ENCODE peak calls at places on chromosomes 3 and 15, in four cellular contexts. C, N, Q and E are unnamed samples.

GRCh38 chr3:8470801-8471200 is 30.8 kb upstream of the LMCD1 start:
- DNase-seq in C (no peak), N (no peak), Q (peak), E (no peak)

GRCh38 chr3:41175365-41175764 is 23.9 kb upstream of the CTNNB1 start:
- DNase-seq in C (no peak), N (no peak), Q (no peak), E (no peak)

GRCh38 chr15:79192462-79193036 is 90.0 kb upstream of the ANKRD34C start:
- DNase-seq in C (peak), N (no peak), Q (peak), E (peak)

GRCh38 chr3:37082317-37082716 is 89.0 kb downstream of the MLH1 start:
- DNase-seq in C (no peak), N (no peak), Q (no peak), E (no peak)

GRCh38 chr3:4824948-4825325 is 154.3 kb upstream of the BHLHE40 start:
- DNase-seq in C (no peak), N (no peak), Q (peak), E (no peak)

GRCh38 chr3:128650096-128651050 is at the start of gene RPN1:
- DNase-seq in C (peak), N (peak), Q (peak), E (peak)

GRCh38 chr3:158434412-158435038 is 136.5 kb upstream of the MLF1 start:
- DNase-seq in C (peak), N (peak), Q (peak), E (peak)

GRCh38 chr3:65625310-65625709 is 413.4 kb downstream of the MAGI1 start:
- DNase-seq in C (no peak), N (no peak), Q (no peak), E (no peak)

GRCh38 chr3:87260270-87260669 is 16.1 kb downstream of the POU1F1 start:
- DNase-seq in C (peak), N (peak), Q (peak), E (peak)

GRCh38 chr3:48897401-48898376 is 993 bp downstream of the SLC25A20 start:
- DNase-seq in C (no peak), N (no peak), Q (peak), E (no peak)

GRCh38 chr3:48896991-48897390 is 1.7 kb downstream of the SLC25A20 start:
- DNase-seq in C (no peak), N (no peak), Q (no peak), E (no peak)

GRCh38 chr3:48898383-48899234 is at the start of gene SLC25A20:
- DNase-seq in C (peak), N (peak), Q (peak), E (peak)

GRCh38 chr3:48899298-48899697 is 616 bp upstream of the SLC25A20 start:
- DNase-seq in C (no peak), N (no peak), Q (peak), E (peak)
- H3K4me3 ChIP-seq in C (peak), N (no peak), Q (peak), E (peak)

GRCh38 chr3:113537155-113537554 is 4.8 kb downstream of the SIDT1 start:
- DNase-seq in C (no peak), N (no peak), Q (no peak), E (no peak)
- H3K4me3 ChIP-seq in C (no peak), N (no peak), Q (no peak), E (no peak)

GRCh38 chr3:79203144-79203519 is 564.7 kb downstream of the ROBO1 start:
- DNase-seq in C (no peak), N (no peak), Q (no peak), E (no peak)
- H3K4me3 ChIP-seq in C (no peak), N (no peak), Q (no peak), E (no peak)

DNA sequence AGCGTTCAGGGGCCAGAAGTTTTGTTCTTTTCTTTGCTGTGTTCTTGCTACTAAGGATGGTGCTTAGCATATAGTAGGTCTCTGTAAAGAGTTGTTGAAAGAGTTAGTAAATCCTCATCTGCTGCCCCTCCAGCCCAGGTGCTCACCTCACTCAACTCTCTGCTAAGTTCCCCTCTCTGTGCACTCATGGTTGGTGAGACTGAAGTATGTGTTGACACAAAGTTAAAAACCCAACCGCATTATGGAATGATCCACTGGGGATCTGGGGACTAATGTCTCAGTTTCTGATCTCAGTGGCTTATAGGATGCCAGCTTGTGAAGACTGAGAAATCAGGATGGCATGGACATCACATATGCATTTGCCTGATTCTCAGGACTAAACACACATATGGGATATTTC is 13.8 kb downstream of the RYR3 start:
- DNase-seq in C (no peak), N (no peak), Q (no peak), E (no peak)
- H3K4me3 ChIP-seq in C (no peak), N (no peak), Q (no peak), E (no peak)

GRCh38 chr15:65029736-65030208 is 333 bp upstream of the MTFMT start:
- DNase-seq in C (no peak), N (no peak), Q (no peak), E (no peak)

GRCh38 chr15:65028921-65029735 is at the start of gene MTFMT:
- DNase-seq in C (peak), N (peak), Q (peak), E (peak)

GRCh38 chr15:65033659-65034269 is 4.3 kb upstream of the MTFMT start:
- DNase-seq in C (no peak), N (no peak), Q (peak), E (peak)

GRCh38 chr15:65034719-65035118 is 5.3 kb upstream of the MTFMT start:
- DNase-seq in C (no peak), N (no peak), Q (no peak), E (no peak)

DNA sequence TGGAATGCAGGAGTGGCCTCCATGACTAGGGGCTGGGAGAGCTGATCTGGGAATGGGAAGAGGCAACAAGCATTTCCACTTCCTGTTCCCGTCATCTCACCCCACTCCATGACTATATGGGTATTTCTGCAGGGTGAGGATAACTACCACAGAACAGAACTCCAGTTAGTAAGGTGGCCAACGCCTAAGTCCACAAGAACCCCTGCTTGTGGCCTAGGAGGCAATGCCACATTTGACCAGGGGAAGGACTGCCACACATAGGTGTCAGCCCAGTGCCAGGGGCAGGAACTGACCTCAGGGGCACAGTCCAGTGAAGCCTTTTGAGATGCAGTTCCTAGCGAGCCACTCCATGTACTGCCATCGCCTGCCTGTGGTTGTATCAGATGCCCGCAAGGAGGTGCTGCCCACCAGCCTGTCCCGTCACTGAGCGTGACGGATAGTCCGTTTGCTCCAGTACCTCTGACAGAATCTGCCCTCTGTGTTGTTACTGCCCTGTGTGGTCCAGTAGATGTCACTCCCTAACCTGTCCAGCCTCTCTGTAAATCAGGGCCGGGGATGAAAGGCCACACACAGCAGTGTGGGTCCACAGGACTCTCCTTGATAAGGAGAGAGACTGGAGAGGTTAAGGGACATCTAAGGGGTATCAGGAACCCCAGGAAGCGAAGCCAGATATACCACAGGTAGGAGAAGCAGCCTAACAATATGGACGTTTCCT is 3.5 kb upstream of the MTFMT start:
- DNase-seq in C (peak), N (peak), Q (peak), E (no peak)
- H3K4me3 ChIP-seq in C (no peak), N (no peak), Q (no peak), E (no peak)

DNA sequence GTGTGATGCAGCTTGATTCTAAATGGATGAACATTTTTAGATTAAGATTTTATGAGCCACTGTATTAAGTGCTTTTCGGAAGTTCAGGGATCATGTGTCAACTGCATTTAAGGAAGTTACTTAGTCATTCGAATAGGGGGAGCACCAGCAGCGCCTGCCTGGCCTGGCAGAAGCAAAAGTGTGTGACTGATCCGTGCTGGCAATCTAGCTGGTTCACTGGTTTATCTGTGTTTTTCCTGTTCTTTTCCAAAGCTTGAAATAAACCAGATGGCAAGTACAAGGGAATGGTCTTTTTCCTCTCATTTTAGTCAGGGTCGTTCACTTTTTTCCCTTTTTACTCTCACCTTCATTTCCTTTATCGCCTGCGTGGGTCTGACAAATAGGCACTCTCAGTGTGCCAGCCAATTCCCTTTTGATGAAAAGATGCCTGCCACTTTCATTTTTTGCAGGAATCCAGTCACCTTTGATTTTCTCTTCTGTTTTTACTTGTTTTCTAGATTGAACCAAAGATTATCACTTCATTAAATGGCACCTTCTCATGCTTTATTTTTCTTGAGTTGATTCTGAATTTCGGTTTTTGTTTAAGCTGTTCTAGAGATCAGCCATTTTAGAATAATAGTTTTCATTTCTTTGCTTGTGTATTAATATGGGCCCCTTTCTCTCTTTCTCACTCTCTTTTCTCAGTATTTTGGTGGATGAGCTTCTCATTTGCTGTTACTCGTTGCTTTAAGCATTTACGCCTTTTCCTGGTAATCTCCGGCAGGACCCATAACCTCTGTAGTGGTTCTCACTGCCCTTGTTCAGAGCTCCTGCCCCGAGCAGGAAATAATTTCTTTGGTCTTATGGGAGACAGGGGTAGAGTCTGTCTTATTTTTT is 2.8 kb downstream of the ABHD2 start:
- DNase-seq in C (peak), N (no peak), Q (peak), E (no peak)
- H3K4me3 ChIP-seq in C (no peak), N (no peak), Q (peak), E (no peak)

DNA sequence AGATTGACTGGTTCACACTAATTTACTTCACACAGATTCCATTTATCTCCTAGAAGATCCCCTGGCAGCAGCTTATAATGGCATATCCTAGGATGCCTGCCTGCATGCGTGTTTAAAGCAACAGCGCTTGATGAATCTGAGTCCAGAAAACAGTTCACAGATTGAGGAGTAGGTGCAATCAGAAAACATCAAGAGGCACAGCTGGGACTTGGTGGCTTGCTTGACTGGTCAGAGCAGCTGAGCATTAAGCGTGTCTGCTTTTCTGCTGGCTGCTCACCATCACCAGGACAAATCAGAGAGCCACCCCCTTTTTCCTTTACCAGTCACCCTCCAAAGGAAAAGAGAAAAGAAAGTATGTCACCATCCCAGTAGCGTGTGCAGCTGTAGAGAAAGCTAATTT is 223.6 kb downstream of the WDR72 start:
- DNase-seq in C (no peak), N (no peak), Q (no peak), E (no peak)
- H3K4me3 ChIP-seq in C (no peak), N (no peak), Q (no peak), E (no peak)

GRCh38 chr3:119637679-119638525 is 22.5 kb downstream of the POPDC2 start:
- DNase-seq in C (no peak), N (no peak), Q (peak), E (no peak)
- H3K4me3 ChIP-seq in C (no peak), N (no peak), Q (no peak), E (no peak)